ENCODE peak calls at places on chromosomes 6 and 20, in ten cellular contexts. C is cardiac fibroblast, F is brain microvascular endothelial cell, S is HFF-Myc, G is uterus, L is GM12865, W is breast epithelium, E is body of pancreas, V is Panc1, Z is astrocyte of the cerebellum. R is an unnamed sample.

GRCh38 chr20:46545827-46546138 is 4.7 kb downstream of the OCSTAMP start:
- DNase-seq in C (no peak), F (no peak), S (no peak), G (no peak), L (no peak), W (no peak), E (no peak), V (no peak), Z (no peak), R (no peak)

GRCh38 chr6:25042984-25043725 is 107.4 kb upstream of the RIPOR2 start:
- DNase-seq in C (no peak), F (no peak), S (no peak), G (no peak), L (peak; percentile 46), W (no peak), E (no peak), V (no peak), Z (no peak), R (no peak)

GRCh38 chr20:32207211-32207625 is 325 bp downstream of the PLAGL2 start:
- DNase-seq in C (no peak), F (no peak), S (no peak), G (no peak), L (peak; percentile 31), W (no peak), E (no peak), V (no peak), Z (no peak), R (no peak)

GRCh38 chr20:22771706-22772105 is 187.3 kb upstream of the FOXA2 start:
- DNase-seq in C (no peak), F (no peak), S (no peak), G (no peak), L (no peak), W (no peak), E (no peak), V (no peak), Z (no peak), R (no peak)

GRCh38 chr6:25472314-25472713 is 179.7 kb upstream of the SCGN start:
- DNase-seq in C (no peak), F (no peak), S (no peak), G (no peak), L (no peak), W (no peak), E (no peak), V (no peak), Z (no peak), R (no peak)

GRCh38 chr20:53643031-53643832 is 49.6 kb upstream of the ZNF217 start:
- DNase-seq in C (peak; percentile 73), F (peak; percentile 77), S (no peak), G (no peak), L (peak; percentile 93), W (no peak), E (peak; percentile 63), V (no peak), Z (no peak), R (peak; percentile 74)

GRCh38 chr20:4568560-4568959 is 153.1 kb upstream of the PRND start:
- DNase-seq in C (no peak), F (no peak), S (no peak), G (no peak), L (no peak), W (no peak), E (no peak), V (no peak), Z (no peak), R (no peak)

GRCh38 chr6:159979136-159979874 is 10.4 kb downstream of the IGF2R start:
- DNase-seq in C (peak; percentile 28), F (peak; percentile 48), S (no peak), G (no peak), L (peak; percentile 86), W (no peak), E (peak; percentile 44), V (no peak), Z (no peak), R (peak; percentile 47)

DNA sequence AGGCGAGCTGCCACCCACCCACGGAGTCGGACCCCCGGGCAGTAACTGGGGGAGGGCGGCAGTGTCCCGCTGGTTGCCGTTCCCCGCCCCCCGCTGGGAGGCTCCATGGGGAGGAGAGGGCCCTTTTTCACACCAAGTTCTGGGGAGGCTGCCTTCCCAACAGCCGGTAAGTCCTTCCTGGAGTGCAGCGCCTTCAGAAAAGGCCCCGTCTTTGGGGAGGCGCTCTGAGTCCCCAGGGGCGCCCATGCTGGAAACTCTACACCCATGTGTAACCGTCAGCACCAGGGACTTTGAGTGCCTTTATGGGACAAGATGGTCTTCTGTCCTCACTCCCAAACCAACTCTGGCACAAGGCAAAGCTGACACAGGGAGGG is 435 bp upstream of the SOX18 start:
- DNase-seq in C (peak; percentile 52), F (no peak), S (no peak), G (no peak), L (no peak), W (no peak), E (no peak), V (no peak), Z (no peak), R (no peak)
- H3K4me3 ChIP-seq in C (no peak overlapping the region), F (no peak overlapping the region), S (no peak overlapping the region), G (no peak overlapping the region), L (no peak overlapping the region), W (peak overlapping the region; percentile 41), E (no peak overlapping the region), V (peak overlapping the region; percentile 33), Z (no peak overlapping the region), R (no peak overlapping the region)

GRCh38 chr6:43141644-43142043 is 29.4 kb upstream of the SRF start:
- DNase-seq in C (no peak), F (no peak), S (no peak), G (no peak), L (no peak), W (no peak), E (no peak), V (no peak), Z (no peak), R (no peak)

GRCh38 chr6:43146228-43146627 is 24.8 kb upstream of the SRF start:
- DNase-seq in C (no peak), F (no peak), S (no peak), G (no peak), L (no peak), W (no peak), E (no peak), V (no peak), Z (no peak), R (no peak)

GRCh38 chr6:43144879-43145278 is 26.2 kb upstream of the SRF start:
- DNase-seq in C (no peak), F (no peak), S (no peak), G (no peak), L (no peak), W (no peak), E (no peak), V (no peak), Z (no peak), R (no peak)

GRCh38 chr6:43142101-43142500 is 29.0 kb upstream of the SRF start:
- DNase-seq in C (no peak), F (no peak), S (no peak), G (no peak), L (no peak), W (no peak), E (no peak), V (no peak), Z (no peak), R (no peak)

DNA sequence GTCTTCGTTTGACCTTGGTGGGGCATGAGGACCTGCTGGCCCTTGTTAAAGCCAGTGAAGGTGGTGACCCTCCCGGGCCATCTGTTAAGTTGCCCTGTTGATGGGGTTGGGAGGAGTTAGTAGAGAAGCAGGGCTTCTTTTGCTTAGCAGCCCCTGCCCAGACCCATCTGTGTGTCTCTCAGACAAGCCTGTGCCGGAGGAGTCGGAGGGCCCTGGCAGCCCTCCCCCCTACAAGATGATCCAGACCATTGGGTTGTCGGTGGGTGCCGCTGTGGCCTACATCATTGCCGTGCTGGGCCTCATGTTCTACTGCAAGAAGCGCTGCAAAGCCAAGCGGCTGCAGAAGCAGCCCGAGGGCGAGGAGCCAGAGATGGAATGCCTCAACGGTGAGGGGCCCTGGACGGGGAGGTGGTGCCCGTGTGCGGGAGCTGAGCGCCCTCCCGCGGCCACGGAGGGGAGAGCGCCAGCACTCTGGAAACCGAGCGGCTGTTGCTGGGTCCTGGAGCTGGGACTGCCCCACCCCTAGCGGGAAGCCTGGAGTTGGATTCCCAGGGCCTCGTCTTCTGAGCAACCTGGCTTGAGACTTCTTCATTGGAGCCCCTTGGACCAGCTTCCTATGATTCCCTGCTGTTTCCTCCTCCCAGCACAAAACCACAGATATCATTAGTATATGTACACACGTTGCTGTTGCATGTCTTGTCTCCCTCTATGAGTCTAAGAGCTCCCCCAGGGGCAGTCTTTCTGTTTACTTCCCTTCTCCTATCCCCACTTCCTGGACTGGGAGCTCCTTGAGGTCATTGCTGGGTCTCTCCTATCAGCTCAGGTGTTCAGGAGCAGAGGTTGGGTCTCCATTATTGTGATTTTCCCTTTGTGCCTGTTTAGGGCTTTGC is 27.6 kb upstream of the SRF start:
- DNase-seq in C (peak; percentile 96), F (peak; percentile 80), S (peak; percentile 74), G (peak; percentile 94), L (peak; percentile 77), W (peak; percentile 89), E (peak; percentile 91), V (no peak), Z (peak; percentile 85), R (peak; percentile 86)
- H3K4me3 ChIP-seq in C (no peak overlapping the region), F (no peak overlapping the region), S (no peak overlapping the region), G (no peak overlapping the region), L (no peak overlapping the region), W (no peak overlapping the region), E (no peak overlapping the region), V (no peak overlapping the region), Z (no peak overlapping the region), R (no peak overlapping the region)

DNA sequence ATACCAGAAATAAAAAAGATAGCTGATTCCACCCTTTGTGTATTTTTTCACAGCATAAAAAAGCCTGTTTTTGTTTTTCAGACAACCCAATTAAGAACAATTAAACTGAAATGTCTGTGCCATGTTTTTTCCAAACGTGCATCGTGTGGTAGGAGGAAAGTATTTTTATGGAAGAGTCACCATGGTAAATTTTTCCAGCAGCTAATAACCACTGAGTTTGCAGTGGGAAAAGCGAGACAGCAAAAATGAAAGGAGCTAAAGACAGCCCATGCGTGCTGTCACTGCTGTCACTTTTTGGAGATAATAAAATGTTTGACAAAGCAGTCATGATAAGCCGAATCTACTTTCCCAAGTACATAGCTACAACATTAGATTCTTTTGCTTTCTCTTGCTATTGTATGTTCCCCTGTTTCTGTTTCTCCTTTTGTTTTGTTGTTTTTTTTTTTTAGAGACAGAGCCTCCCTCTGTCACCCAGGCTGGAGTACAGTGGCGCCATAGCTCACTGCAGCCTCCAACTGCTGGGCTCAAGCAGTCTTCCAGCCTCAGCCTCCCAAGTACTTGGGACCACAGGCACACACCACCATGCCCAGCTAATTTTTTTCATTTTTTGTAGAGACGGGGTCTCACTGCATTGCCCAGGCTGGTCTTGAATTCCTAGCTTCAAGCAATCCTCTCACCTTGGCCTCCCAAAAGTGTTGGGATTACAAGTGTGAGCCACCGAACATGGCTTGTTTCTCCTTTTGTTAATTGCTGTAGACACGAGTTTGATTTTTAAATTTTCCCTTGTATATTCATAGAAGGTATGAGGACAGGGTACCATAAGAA is 261.3 kb downstream of the TMEM242 start:
- DNase-seq in C (no peak), F (no peak), S (no peak), G (no peak), L (no peak), W (no peak), E (no peak), V (no peak), Z (no peak), R (no peak)
- H3K4me3 ChIP-seq in C (no peak overlapping the region), F (no peak overlapping the region), S (no peak overlapping the region), G (no peak overlapping the region), L (no peak overlapping the region), W (no peak overlapping the region), E (no peak overlapping the region), V (no peak overlapping the region), Z (no peak overlapping the region), R (no peak overlapping the region)

GRCh38 chr6:157537518-157537917 is 156.5 kb downstream of the ZDHHC14 start:
- DNase-seq in C (no peak), F (no peak), S (no peak), G (no peak), L (no peak), W (no peak), E (no peak), V (no peak), Z (no peak), R (no peak)

GRCh38 chr6:157534134-157534871 is 153.3 kb downstream of the ZDHHC14 start:
- DNase-seq in C (no peak), F (no peak), S (no peak), G (no peak), L (no peak), W (no peak), E (no peak), V (no peak), Z (no peak), R (no peak)

GRCh38 chr6:157536218-157536534 is 155.2 kb downstream of the ZDHHC14 start:
- DNase-seq in C (no peak), F (no peak), S (no peak), G (no peak), L (no peak), W (no peak), E (no peak), V (no peak), Z (no peak), R (no peak)

GRCh38 chr6:157534991-157535353 is 154.0 kb downstream of the ZDHHC14 start:
- DNase-seq in C (no peak), F (no peak), S (no peak), G (no peak), L (no peak), W (no peak), E (no peak), V (no peak), Z (no peak), R (no peak)

DNA sequence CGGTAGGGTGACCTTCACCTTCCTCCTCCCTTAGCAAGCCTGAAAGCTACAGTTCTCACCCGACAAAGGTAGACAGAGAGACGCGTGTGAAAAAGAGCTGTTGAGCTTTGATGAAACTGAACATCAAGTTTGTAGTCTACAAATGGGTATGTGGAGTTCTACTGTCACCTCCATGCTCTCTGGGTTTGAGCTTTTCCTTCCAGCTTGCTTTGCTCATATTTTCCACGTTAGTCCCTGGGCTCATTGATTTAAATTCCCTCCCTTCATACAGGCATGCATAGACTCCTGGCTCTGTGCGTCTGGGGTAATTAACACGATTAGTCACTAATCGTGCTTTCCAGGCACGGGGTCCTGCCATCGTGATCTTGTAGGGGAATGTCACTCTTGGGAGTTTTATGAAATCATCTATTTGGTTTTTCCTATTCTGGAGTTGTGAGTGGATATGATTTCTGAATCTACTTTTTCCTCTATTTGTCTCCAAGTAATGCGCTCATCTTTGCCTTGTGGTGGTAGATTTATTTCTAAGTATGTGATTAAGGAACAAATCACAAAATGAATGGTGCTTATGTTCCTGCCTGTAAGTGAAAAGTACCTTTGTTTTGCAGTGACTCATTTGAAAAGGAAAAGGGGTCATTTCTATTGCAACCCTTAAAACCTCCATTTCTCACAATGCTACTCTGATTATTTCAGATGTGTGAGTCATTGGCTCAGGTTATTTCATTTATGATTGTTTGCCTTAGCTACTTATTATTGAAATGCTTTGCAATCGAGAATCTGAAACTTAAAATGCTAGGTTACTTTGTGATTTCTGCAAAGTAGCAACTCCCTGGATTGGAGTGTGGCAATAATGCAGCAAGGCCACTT is 154.6 kb downstream of the ZDHHC14 start:
- DNase-seq in C (peak; percentile 67), F (peak; percentile 11), S (no peak), G (peak; percentile 45), L (peak; percentile 84), W (no peak), E (no peak), V (peak; percentile 18), Z (peak; percentile 70), R (no peak)
- H3K4me3 ChIP-seq in C (no peak overlapping the region), F (no peak overlapping the region), S (no peak overlapping the region), G (no peak overlapping the region), L (no peak overlapping the region), W (no peak overlapping the region), E (no peak overlapping the region), V (peak overlapping the region; percentile 36), Z (no peak overlapping the region), R (no peak overlapping the region)

R was measured in transverse colon.